ENCODE peak calls at places on chromosomes 1 and 21, in eight cellular contexts. K, R, X, M, G, J, V and I are unnamed samples.

GRCh38 chr1:45557422-45557944 is 6.9 kb downstream of the AKR1A1 start:
- DNase-seq in K (no peak), R (no peak), X (no peak), M (no peak), G (no peak), J (no peak), V (no peak), I (no peak)

GRCh38 chr1:64469614-64469976 is 334 bp upstream of the CACHD1 start:
- DNase-seq in K (no peak), R (no peak), X (peak), M (no peak), G (no peak), J (no peak), V (no peak), I (no peak)

GRCh38 chr21:34857874-34858273 is 189.1 kb downstream of the CLIC6 start:
- DNase-seq in K (no peak), R (no peak), X (no peak), M (no peak), G (no peak), J (no peak), V (no peak), I (no peak)

GRCh38 chr1:10939654-10940450 is 72.6 kb upstream of the TARDBP start:
- DNase-seq in K (no peak), R (no peak), X (no peak), M (no peak), G (no peak), J (no peak), V (no peak), I (no peak)

GRCh38 chr1:46673749-46674182 is 2.1 kb downstream of the TEX38 start:
- DNase-seq in K (no peak), R (no peak), X (peak), M (no peak), G (peak), J (no peak), V (no peak), I (no peak)

GRCh38 chr1:37951783-37952624 is 5.2 kb upstream of the INPP5B start:
- DNase-seq in K (no peak), R (no peak), X (no peak), M (no peak), G (no peak), J (no peak), V (no peak), I (no peak)

GRCh38 chr21:42460391-42461184 is 35.4 kb downstream of the RSPH1 start:
- DNase-seq in K (no peak), R (no peak), X (no peak), M (peak), G (no peak), J (no peak), V (no peak), I (peak)

GRCh38 chr1:182841368-182841988 is 2.3 kb downstream of the DHX9 start:
- DNase-seq in K (peak), R (no peak), X (peak), M (no peak), G (peak), J (no peak), V (no peak), I (no peak)

GRCh38 chr21:46346296-46347202 is 22.6 kb downstream of the PCNT start:
- DNase-seq in K (no peak), R (no peak), X (no peak), M (no peak), G (no peak), J (no peak), V (no peak), I (no peak)

GRCh38 chr21:37437376-37438080 is 71.0 kb downstream of the DYRK1A start:
- DNase-seq in K (no peak), R (no peak), X (no peak), M (no peak), G (no peak), J (no peak), V (no peak), I (no peak)

GRCh38 chr1:85553416-85553815 is 27.1 kb upstream of the CCN1 start:
- DNase-seq in K (no peak), R (no peak), X (no peak), M (no peak), G (no peak), J (no peak), V (no peak), I (no peak)

GRCh38 chr21:37564924-37565529 is 198.5 kb downstream of the DYRK1A start:
- DNase-seq in K (no peak), R (no peak), X (peak), M (no peak), G (peak), J (no peak), V (no peak), I (no peak)

GRCh38 chr1:46394872-46395465 is 852 bp downstream of the FAAH start:
- DNase-seq in K (no peak), R (no peak), X (no peak), M (no peak), G (no peak), J (no peak), V (no peak), I (no peak)

GRCh38 chr1:229410692-229411433 is 23.0 kb downstream of the ACTA1 start:
- DNase-seq in K (no peak), R (peak), X (peak), M (no peak), G (peak), J (peak), V (no peak), I (no peak)

GRCh38 chr21:36104306-36105300 is 30.3 kb upstream of the CBR3 start:
- DNase-seq in K (peak), R (peak), X (peak), M (peak), G (peak), J (peak), V (no peak), I (peak)

GRCh38 chr1:167052389-167052788 is 37.8 kb downstream of the GPA33 start:
- DNase-seq in K (no peak), R (no peak), X (peak), M (no peak), G (no peak), J (no peak), V (no peak), I (no peak)

GRCh38 chr1:103194060-103194459 is 85.7 kb upstream of the COL11A1 start:
- DNase-seq in K (no peak), R (no peak), X (peak), M (no peak), G (no peak), J (no peak), V (no peak), I (no peak)

GRCh38 chr21:36297938-36298572 is 21.9 kb upstream of the MORC3 start:
- DNase-seq in K (no peak), R (no peak), X (peak), M (peak), G (no peak), J (no peak), V (no peak), I (peak)

GRCh38 chr21:42097860-42098259 is 26.7 kb downstream of the UMODL1 start:
- DNase-seq in K (peak), R (no peak), X (peak), M (no peak), G (peak), J (no peak), V (peak), I (no peak)

GRCh38 chr1:63073530-63074306 is 248.6 kb upstream of the FOXD3 start:
- DNase-seq in K (no peak), R (peak), X (no peak), M (no peak), G (no peak), J (peak), V (no peak), I (no peak)

GRCh38 chr21:35559128-35559831 is 501.0 kb downstream of the SETD4 start:
- DNase-seq in K (peak), R (no peak), X (peak), M (no peak), G (peak), J (no peak), V (peak), I (no peak)